ENCODE peak calls at places on chromosomes 7 and 10, in six cellular contexts. I, Y, X, V, S and L are unnamed samples.

GRCh38 chr10:33352154-33352553 is 17.7 kb upstream of the NRP1 start:
- DNase-seq in I (no peak), Y (peak), X (no peak), V (peak), S (no peak), L (peak)

GRCh38 chr7:22252886-22253536 is 103.9 kb downstream of the RAPGEF5 start:
- DNase-seq in I (no peak), Y (no peak), X (no peak), V (no peak), S (no peak), L (peak)

GRCh38 chr10:63437334-63437949 is 28.3 kb downstream of the JMJD1C start:
- DNase-seq in I (no peak), Y (no peak), X (no peak), V (peak), S (no peak), L (peak)

GRCh38 chr10:82150123-82150900 is 275.3 kb downstream of the NRG3 start:
- DNase-seq in I (no peak), Y (no peak), X (peak), V (peak), S (no peak), L (peak)

GRCh38 chr7:12855036-12855435 is 167.6 kb downstream of the ARL4A start:
- DNase-seq in I (no peak), Y (no peak), X (no peak), V (no peak), S (no peak), L (peak)

GRCh38 chr10:114188876-114189275 is 9.7 kb downstream of the TDRD1 start:
- DNase-seq in I (no peak), Y (no peak), X (no peak), V (no peak), S (no peak), L (no peak)

GRCh38 chr10:103661198-103661950 is 167.9 kb downstream of the NEURL1 start:
- DNase-seq in I (peak), Y (peak), X (peak), V (peak), S (peak), L (no peak)

GRCh38 chr10:128710795-128711183 is 584.6 kb upstream of the MKI67 start:
- DNase-seq in I (no peak), Y (no peak), X (no peak), V (no peak), S (no peak), L (no peak)

GRCh38 chr10:77877461-77878344 is 48.9 kb downstream of the DLG5 start:
- DNase-seq in I (no peak), Y (peak), X (peak), V (peak), S (peak), L (peak)

GRCh38 chr7:90511776-90512175 is 42.3 kb downstream of the PTTG1IP2 start:
- DNase-seq in I (no peak), Y (no peak), X (no peak), V (no peak), S (no peak), L (no peak)

GRCh38 chr7:2566890-2567662 is 8.3 kb downstream of the IQCE start:
- DNase-seq in I (no peak), Y (peak), X (no peak), V (peak), S (no peak), L (no peak)

GRCh38 chr7:50685445-50686070 is 97.1 kb downstream of the GRB10 start:
- DNase-seq in I (no peak), Y (no peak), X (no peak), V (no peak), S (no peak), L (no peak)

GRCh38 chr10:5956146-5956914 is 21.0 kb downstream of the IL15RA start:
- DNase-seq in I (no peak), Y (no peak), X (no peak), V (no peak), S (no peak), L (no peak)

GRCh38 chr7:19099194-19099593 is 18.2 kb downstream of the TWIST1 start:
- DNase-seq in I (no peak), Y (no peak), X (no peak), V (no peak), S (no peak), L (no peak)

GRCh38 chr7:104775581-104775980 is 238.4 kb upstream of the KMT2E start:
- DNase-seq in I (no peak), Y (no peak), X (no peak), V (no peak), S (no peak), L (no peak)

GRCh38 chr7:67525588-67525987 is 529.0 kb downstream of the TYW1 start:
- DNase-seq in I (no peak), Y (no peak), X (peak), V (no peak), S (no peak), L (no peak)

GRCh38 chr7:99324966-99325596 is 617 bp upstream of the ARPC1A start:
- DNase-seq in I (no peak), Y (no peak), X (no peak), V (no peak), S (no peak), L (no peak)

GRCh38 chr10:103590744-103591291 is 97.3 kb downstream of the NEURL1 start:
- DNase-seq in I (no peak), Y (no peak), X (no peak), V (no peak), S (no peak), L (no peak)

GRCh38 chr10:43262043-43262901 is 4.6 kb downstream of the RASGEF1A start:
- DNase-seq in I (no peak), Y (no peak), X (no peak), V (no peak), S (peak), L (no peak)

GRCh38 chr10:63525021-63525420 is 3.8 kb downstream of the REEP3 start:
- DNase-seq in I (no peak), Y (no peak), X (no peak), V (no peak), S (no peak), L (no peak)

GRCh38 chr7:78326189-78326588 is 527.6 kb downstream of the PHTF2 start:
- DNase-seq in I (no peak), Y (no peak), X (no peak), V (peak), S (no peak), L (no peak)

GRCh38 chr7:128892521-128893250 is 17.8 kb downstream of the KCP start:
- DNase-seq in I (no peak), Y (no peak), X (no peak), V (no peak), S (no peak), L (no peak)

GRCh38 chr10:69464801-69465401 is 13.6 kb downstream of the TSPAN15 start:
- DNase-seq in I (no peak), Y (no peak), X (no peak), V (no peak), S (no peak), L (no peak)

GRCh38 chr7:100642534-100642907 is 1.2 kb upstream of the TFR2 start:
- DNase-seq in I (no peak), Y (no peak), X (no peak), V (no peak), S (no peak), L (no peak)

GRCh38 chr7:55409474-55410225 is 44.5 kb downstream of the LANCL2 start:
- DNase-seq in I (no peak), Y (no peak), X (peak), V (no peak), S (no peak), L (no peak)

GRCh38 chr10:26367771-26368170 is 70.4 kb upstream of the APBB1IP start:
- DNase-seq in I (no peak), Y (no peak), X (no peak), V (peak), S (no peak), L (no peak)

GRCh38 chr10:63071145-63071544 is 62.0 kb upstream of the NRBF2 start:
- DNase-seq in I (no peak), Y (no peak), X (peak), V (no peak), S (no peak), L (no peak)

GRCh38 chr10:60916025-60916424 is 28.0 kb downstream of the RHOBTB1 start:
- DNase-seq in I (no peak), Y (no peak), X (no peak), V (peak), S (no peak), L (no peak)

GRCh38 chr10:52129410-52130178 is 184.5 kb upstream of the DKK1 start:
- DNase-seq in I (no peak), Y (no peak), X (no peak), V (no peak), S (no peak), L (no peak)

GRCh38 chr7:87702326-87702725 is 74.1 kb downstream of the RUNDC3B start:
- DNase-seq in I (no peak), Y (no peak), X (no peak), V (peak), S (no peak), L (no peak)

GRCh38 chr10:131681122-131681521 is 219.7 kb upstream of the PPP2R2D start:
- DNase-seq in I (no peak), Y (no peak), X (no peak), V (no peak), S (no peak), L (no peak)

GRCh38 chr10:47299989-47300931 is at the start of gene GDF10:
- DNase-seq in I (no peak), Y (no peak), X (no peak), V (peak), S (no peak), L (no peak)

GRCh38 chr10:129702605-129703004 is 235.6 kb downstream of the MGMT start:
- DNase-seq in I (no peak), Y (no peak), X (no peak), V (no peak), S (no peak), L (no peak)

GRCh38 chr10:110460111-110460809 is 37.4 kb upstream of the DUSP5 start:
- DNase-seq in I (no peak), Y (no peak), X (no peak), V (peak), S (peak), L (peak)

GRCh38 chr10:79074732-79075131 is 6.0 kb downstream of the ZMIZ1 start:
- DNase-seq in I (no peak), Y (no peak), X (no peak), V (no peak), S (no peak), L (no peak)

GRCh38 chr7:82760092-82760491 is 316.5 kb upstream of the CACNA2D1 start:
- DNase-seq in I (no peak), Y (no peak), X (no peak), V (no peak), S (no peak), L (no peak)

GRCh38 chr10:49280001-49280408 is 19.0 kb upstream of the C10orf71 start:
- DNase-seq in I (no peak), Y (no peak), X (no peak), V (peak), S (no peak), L (peak)

GRCh38 chr10:71575934-71576801 is 143.4 kb downstream of the C10orf105 start:
- DNase-seq in I (no peak), Y (no peak), X (no peak), V (no peak), S (no peak), L (no peak)

GRCh38 chr10:94623572-94623971 is 60.0 kb upstream of the CYP2C18 start:
- DNase-seq in I (no peak), Y (no peak), X (no peak), V (peak), S (no peak), L (no peak)